ENCODE peak calls at places on chromosomes 16 and 17, in four cellular contexts. G is CD8-positive, alpha-beta T cell; J is breast epithelium; S is H9. R is an unnamed sample.
A peak's percentile ranks its signal among the peaks of the same experiment; 100 is the strongest.

GRCh38 chr17:61720016-61720795 is 129.2 kb upstream of the NACA2 start:
- DNase-seq in G (no peak), J (no peak), S (no peak), R (no peak)

GRCh38 chr16:87801679-87802300 is 36.0 kb upstream of the KLHDC4 start:
- DNase-seq in G (no peak), J (no peak), S (no peak), R (no peak)

GRCh38 chr17:63274156-63274555 is 171.9 kb downstream of the CYB561 start:
- DNase-seq in G (no peak), J (no peak), S (no peak), R (no peak)

GRCh38 chr17:60327122-60327869 is 64.6 kb downstream of the USP32 start:
- DNase-seq in G (no peak), J (no peak), S (peak; percentile 83), R (no peak)

GRCh38 chr16:85025781-85026653 is 1.6 kb upstream of the KIAA0513 start:
- DNase-seq in G (no peak), J (no peak), S (no peak), R (peak; percentile 16)

GRCh38 chr17:50346313-50347086 is 574 bp downstream of the XYLT2 start:
- DNase-seq in G (no peak), J (no peak), S (peak; percentile 80), R (peak; percentile 79)

GRCh38 chr16:87598431-87598830 is 3.9 kb upstream of the JPH3 start:
- DNase-seq in G (no peak), J (no peak), S (no peak), R (no peak)

GRCh38 chr17:43449470-43450202 is 34.1 kb upstream of the DHX8 start:
- DNase-seq in G (no peak), J (no peak), S (no peak), R (no peak)

GRCh38 chr17:14061666-14062560 is 7.4 kb upstream of the COX10 start:
- DNase-seq in G (no peak), J (no peak), S (no peak), R (peak; percentile 22)

GRCh38 chr16:68259421-68259820 is 4.9 kb upstream of the SLC7A6 start:
- DNase-seq in G (no peak), J (no peak), S (no peak), R (no peak)

GRCh38 chr16:47467501-47467900 is 6.4 kb downstream of the PHKB start:
- DNase-seq in G (no peak), J (no peak), S (no peak), R (no peak)

GRCh38 chr16:50699345-50700159 is 6.1 kb downstream of the NOD2 start:
- DNase-seq in G (no peak), J (no peak), S (no peak), R (no peak)

GRCh38 chr17:29593546-29594440 is 861 bp downstream of the ANKRD13B start:
- DNase-seq in G (no peak), J (no peak), S (peak; percentile 88), R (no peak)

GRCh38 chr16:57308041-57308440 is 23.6 kb upstream of the PLLP start:
- DNase-seq in G (no peak), J (peak; percentile 15), S (no peak), R (no peak)

GRCh38 chr16:23807028-23807427 is 28.8 kb upstream of the PRKCB start:
- DNase-seq in G (no peak), J (no peak), S (no peak), R (no peak)

GRCh38 chr17:83199500-83200201 is 120.2 kb downstream of the METRNL start:
- DNase-seq in G (no peak), J (peak; percentile 23), S (no peak), R (peak; percentile 80)

GRCh38 chr17:29959658-29960337 is 18.4 kb downstream of the EFCAB5 start:
- DNase-seq in G (no peak), J (no peak), S (no peak), R (no peak)

DNA sequence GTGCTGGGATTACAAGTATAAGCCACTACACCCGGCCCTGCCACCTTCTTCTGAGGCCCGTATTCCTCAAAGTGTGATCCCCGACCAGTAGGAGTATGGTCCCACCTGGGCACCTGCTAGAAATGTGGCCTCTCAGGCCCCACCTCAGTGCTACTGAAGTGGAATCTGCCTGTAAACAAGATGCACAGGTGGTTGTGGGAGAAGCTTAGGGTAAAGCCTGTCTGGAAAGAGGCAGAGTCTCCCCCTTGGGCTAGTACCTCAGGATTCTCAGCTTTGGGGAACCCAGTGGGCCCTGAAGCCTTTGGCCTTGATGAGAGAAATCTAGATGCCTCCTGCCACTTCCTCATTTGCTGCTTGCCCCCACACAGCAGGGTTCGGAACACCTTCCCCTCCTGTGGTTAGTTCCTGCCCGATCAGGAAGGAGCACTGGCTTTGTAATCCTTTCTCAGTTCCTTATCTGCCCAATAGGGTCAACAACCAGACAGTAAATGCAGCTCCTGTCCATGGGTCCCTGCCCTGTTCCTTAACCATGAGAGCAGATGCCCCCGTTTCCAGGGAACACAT is 25.2 kb downstream of the TK2 start:
- DNase-seq in G (no peak), J (no peak), S (no peak), R (peak; percentile 66)
- H3K4me1 ChIP-seq in G (peaks cover 64% of the 10 kb centered on the region), J (peaks cover 7% of the 10 kb centered on the region), S (no peaks in the 10 kb centered on the region), R (peaks cover 20% of the 10 kb centered on the region)

GRCh38 chr17:35731932-35732805 is 730 bp downstream of the RASL10B start:
- DNase-seq in G (no peak), J (peak; percentile 16), S (peak; percentile 56), R (peak; percentile 58)
- H3K4me1 ChIP-seq in G (peaks cover 13% of the 10 kb centered on the region), J (peaks cover 3% of the 10 kb centered on the region), S (peaks cover 3% of the 10 kb centered on the region), R (peaks cover 3% of the 10 kb centered on the region)

GRCh38 chr16:11586856-11587642 is at the start of gene LITAF:
- DNase-seq in G (peak; percentile 34), J (peak; percentile 71), S (peak; percentile 61), R (peak; percentile 74)

GRCh38 chr16:11583889-11584565 is 2.7 kb downstream of the LITAF start:
- DNase-seq in G (no peak), J (peak; percentile 50), S (no peak), R (no peak)

GRCh38 chr16:11587643-11588247 is 1.0 kb upstream of the LITAF start:
- DNase-seq in G (no peak), J (no peak), S (no peak), R (peak; percentile 58)

GRCh38 chr16:11586375-11586855 is 304 bp downstream of the LITAF start:
- DNase-seq in G (no peak), J (no peak), S (no peak), R (no peak)

GRCh38 chr16:11585460-11586374 is 1.0 kb downstream of the LITAF start:
- DNase-seq in G (no peak), J (peak; percentile 37), S (no peak), R (peak; percentile 66)
- H3K4me1 ChIP-seq in G (peaks cover 47% of the 10 kb centered on the region), J (peaks cover 10% of the 10 kb centered on the region), S (peaks cover 17% of the 10 kb centered on the region), R (peaks cover 4% of the 10 kb centered on the region)

DNA sequence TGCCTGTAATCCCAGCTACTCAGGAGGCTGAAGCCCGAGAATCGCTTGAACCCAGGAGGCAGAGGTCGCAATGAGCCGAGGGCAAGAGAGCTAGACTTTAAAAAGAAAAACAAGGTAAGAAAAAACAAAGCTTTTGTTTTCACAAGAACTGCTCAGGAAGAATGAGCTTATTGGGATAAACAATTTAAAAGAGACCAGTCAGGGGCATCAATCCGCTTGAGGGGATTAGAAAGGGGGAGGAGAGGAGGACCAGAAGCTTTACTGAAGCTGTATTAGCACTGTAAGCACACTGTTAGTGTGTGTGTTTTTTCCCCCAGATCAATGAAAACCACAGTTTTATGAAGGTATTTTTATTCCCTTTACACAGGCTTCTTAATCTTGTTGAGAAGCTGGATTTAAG is 8.8 kb downstream of the TMEM170A start:
- DNase-seq in G (no peak), J (no peak), S (no peak), R (no peak)
- H3K4me1 ChIP-seq in G (peaks cover 3% of the 10 kb centered on the region), J (no peaks in the 10 kb centered on the region), S (no peaks in the 10 kb centered on the region), R (peaks cover 5% of the 10 kb centered on the region)

DNA sequence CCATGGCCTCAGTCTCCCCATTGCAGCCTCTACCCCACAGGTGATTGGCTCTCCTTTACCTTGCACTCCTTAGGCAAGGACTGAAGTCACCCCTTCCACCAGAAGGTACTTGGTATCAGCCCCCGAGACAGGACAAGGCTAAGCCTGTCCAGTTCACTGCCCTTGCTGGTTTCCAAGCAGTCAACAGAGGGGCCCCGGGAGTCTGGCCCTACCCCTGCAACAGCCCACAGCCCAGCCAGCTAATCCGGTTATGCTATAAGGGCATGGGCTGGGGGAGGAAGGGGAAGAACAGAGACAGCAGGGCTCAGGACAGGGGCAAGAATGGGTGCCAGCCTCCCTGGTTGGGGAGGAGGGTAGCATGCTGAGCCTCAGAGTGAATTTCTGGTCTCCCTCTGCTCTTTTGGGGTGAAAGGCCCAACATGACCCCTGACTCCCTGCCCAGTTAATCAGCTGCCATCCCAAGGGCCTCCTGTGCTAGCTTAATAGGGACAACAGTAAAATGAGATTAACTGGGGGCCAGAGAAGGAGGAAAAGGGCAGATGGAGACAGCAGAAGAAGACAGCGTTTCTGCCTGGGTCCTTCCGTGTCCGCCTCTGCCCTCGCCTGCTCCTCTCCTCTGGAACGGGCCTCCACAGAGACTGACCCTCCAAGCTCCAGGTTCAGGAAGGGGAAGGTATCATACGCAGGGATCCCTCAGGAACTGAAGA is 10.7 kb downstream of the DLG4 start:
- DNase-seq in G (no peak), J (no peak), S (peak; percentile 24), R (peak; percentile 33)
- H3K4me1 ChIP-seq in G (peaks cover 23% of the 10 kb centered on the region), J (no peaks in the 10 kb centered on the region), S (peaks cover 12% of the 10 kb centered on the region), R (no peaks in the 10 kb centered on the region)

GRCh38 chr16:66901626-66902025 is 17.1 kb downstream of the CDH16 start:
- DNase-seq in G (no peak), J (no peak), S (no peak), R (no peak)
- H3K4me1 ChIP-seq in G (no peaks in the 10 kb centered on the region), J (no peaks in the 10 kb centered on the region), S (no peaks in the 10 kb centered on the region), R (peaks cover 28% of the 10 kb centered on the region)

DNA sequence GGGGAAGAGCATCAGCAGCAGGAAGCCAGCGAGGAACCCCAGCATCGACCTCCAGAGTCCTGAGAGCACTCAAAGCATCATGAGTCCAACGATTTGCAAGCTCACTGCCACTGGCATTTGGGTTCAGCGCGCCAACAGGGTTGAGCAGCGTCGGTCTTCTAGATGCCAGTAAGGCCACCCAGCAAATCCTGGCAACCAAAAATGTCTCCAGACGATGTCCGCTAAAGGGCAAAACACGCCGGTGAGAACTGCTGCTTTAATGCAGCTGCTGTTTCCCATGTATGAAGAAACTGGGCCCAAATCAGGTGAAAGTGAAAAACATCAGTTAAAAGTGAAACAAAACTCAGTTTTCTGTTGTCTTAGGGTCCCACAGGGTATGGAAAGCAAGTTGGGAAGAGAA is 70.2 kb downstream of the ANKRD11 start:
- DNase-seq in G (no peak), J (no peak), S (no peak), R (no peak)
- H3K4me1 ChIP-seq in G (peaks cover 80% of the 10 kb centered on the region), J (no peaks in the 10 kb centered on the region), S (peaks cover 6% of the 10 kb centered on the region), R (peaks cover 25% of the 10 kb centered on the region)

R was measured in right cardiac atrium.